ENCODE peak calls at places on chromosomes 5 and 9, in four cellular contexts. W is astrocyte of the spinal cord, X is AG08395, Q is ELF-1. S is an unnamed sample.

GRCh38 chr9:98576354-98576753 is 132.4 kb downstream of the GABBR2 start:
- DNase-seq in W (no peak), X (no peak), Q (no peak), S (no peak)

GRCh38 chr5:52712354-52712753 is 75.4 kb upstream of the ITGA1 start:
- DNase-seq in W (no peak), X (no peak), Q (no peak), S (no peak)

GRCh38 chr5:131634666-131634995 is 398 bp downstream of the RAPGEF6 start:
- DNase-seq in W (peak), X (peak), Q (peak), S (peak)

GRCh38 chr9:33750839-33751339 is 44.5 kb upstream of the PRSS3 start:
- DNase-seq in W (no peak), X (no peak), Q (no peak), S (no peak)

GRCh38 chr9:93120846-93121315 is 13.2 kb downstream of the NINJ1 start:
- DNase-seq in W (no peak), X (no peak), Q (no peak), S (no peak)

GRCh38 chr9:86700601-86701000 is 246.7 kb downstream of the GAS1 start:
- DNase-seq in W (peak), X (peak), Q (no peak), S (no peak)

GRCh38 chr9:114011313-114011712 is 66.8 kb downstream of the AMBP start:
- DNase-seq in W (no peak), X (no peak), Q (no peak), S (no peak)

GRCh38 chr5:31983851-31984250 is 190.3 kb downstream of the GOLPH3 start:
- DNase-seq in W (no peak), X (peak), Q (no peak), S (no peak)

GRCh38 chr5:100519075-100519474 is 16.1 kb upstream of the FAM174A start:
- DNase-seq in W (no peak), X (no peak), Q (no peak), S (no peak)

GRCh38 chr5:166722939-166723338 is 1568.5 kb upstream of the WWC1 start:
- DNase-seq in W (peak), X (no peak), Q (no peak), S (no peak)

GRCh38 chr9:133761641-133762248 is 23.6 kb upstream of the SARDH start:
- DNase-seq in W (no peak), X (no peak), Q (no peak), S (no peak)

GRCh38 chr5:94893404-94894145 is 275.1 kb downstream of the SLF1 start:
- DNase-seq in W (peak), X (no peak), Q (no peak), S (no peak)

GRCh38 chr9:134029248-134030226 is 4.3 kb downstream of the BRD3OS start:
- DNase-seq in W (no peak), X (no peak), Q (no peak), S (no peak)

GRCh38 chr5:103340132-103340531 is 81.6 kb downstream of the MACIR start:
- DNase-seq in W (no peak), X (no peak), Q (no peak), S (no peak)

GRCh38 chr5:155978805-155979204 is 348.2 kb upstream of the SGCD start:
- DNase-seq in W (no peak), X (peak), Q (no peak), S (no peak)

GRCh38 chr9:115423646-115424045 is 305.7 kb upstream of the TNC start:
- DNase-seq in W (no peak), X (no peak), Q (no peak), S (no peak)

GRCh38 chr5:10577371-10578291 is 13.8 kb downstream of the ANKRD33B start:
- DNase-seq in W (peak), X (peak), Q (no peak), S (no peak)

GRCh38 chr9:35577486-35577885 is 27.6 kb upstream of the TESK1 start:
- DNase-seq in W (no peak), X (no peak), Q (no peak), S (no peak)

GRCh38 chr5:180825768-180826525 is 23.3 kb upstream of the MGAT1 start:
- DNase-seq in W (peak), X (peak), Q (no peak), S (no peak)

GRCh38 chr5:161096591-161096990 is 244.6 kb upstream of the ATP10B start:
- DNase-seq in W (no peak), X (peak), Q (no peak), S (no peak)

GRCh38 chr5:149439899-149440655 is 61.0 kb upstream of the IL17B start:
- DNase-seq in W (peak), X (no peak), Q (peak), S (no peak)

GRCh38 chr5:91362935-91363334 is 20.2 kb downstream of the ARRDC3 start:
- DNase-seq in W (no peak), X (no peak), Q (no peak), S (no peak)

S was measured in GF-D8.